ENCODE peak calls at places on chromosome 4, in nine cellular contexts. W, R, X, L, U, E, Y, J and S are unnamed samples.
A peak's percentile ranks its signal among the peaks of the same experiment; 100 is the strongest.

GRCh38 chr4:186149872-186150271 is 41.5 kb upstream of the CYP4V2 start:
- DNase-seq in J (no peak), Y (peak; percentile 84), W (peak; percentile 62), E (no peak), L (peak; percentile 45), R (peak; percentile 72), U (no peak), X (no peak), S (peak; percentile 68)

GRCh38 chr4:31575504-31575903 is 855.3 kb downstream of the PCDH7 start:
- DNase-seq in J (no peak), L (no peak), X (no peak), U (no peak), R (no peak), W (no peak), Y (no peak), E (no peak), S (no peak)

GRCh38 chr4:177596035-177596434 is 153.8 kb upstream of the AGA start:
- DNase-seq in W (no peak), E (peak; percentile 4), R (no peak), L (no peak), J (no peak), Y (no peak), X (peak; percentile 6), U (no peak), S (no peak)

GRCh38 chr4:6199344-6199921 is 916 bp downstream of the JAKMIP1 start:
- DNase-seq in X (peak; percentile 74), J (peak; percentile 86), W (no peak), L (no peak), U (no peak), Y (no peak), R (no peak), E (no peak), S (no peak)

GRCh38 chr4:165971941-165972340 is 98.9 kb downstream of the TLL1 start:
- DNase-seq in J (no peak), W (no peak), R (no peak), E (no peak), Y (no peak), X (no peak), U (no peak), L (no peak), S (no peak)

GRCh38 chr4:83320548-83320947 is 14.1 kb downstream of the HPSE start:
- DNase-seq in R (peak; percentile 40), L (peak; percentile 29), J (peak; percentile 55), E (no peak), X (no peak), W (peak; percentile 28), U (no peak), Y (peak; percentile 78), S (no peak)

GRCh38 chr4:166972071-166972470 is 262.2 kb downstream of the SPOCK3 start:
- DNase-seq in W (no peak), U (no peak), R (no peak), X (no peak), J (no peak), E (no peak), Y (no peak), L (no peak), S (no peak)

GRCh38 chr4:40099010-40099409 is 42.4 kb downstream of the N4BP2 start:
- DNase-seq in L (no peak), E (no peak), J (no peak), X (no peak), U (no peak), W (no peak), Y (no peak), R (no peak), S (no peak)

GRCh38 chr4:138560448-138560847 is 318.3 kb upstream of the SLC7A11 start:
- DNase-seq in L (no peak), U (no peak), R (no peak), J (peak; percentile 56), Y (no peak), X (no peak), W (no peak), E (peak; percentile 20), S (no peak)

GRCh38 chr4:89889289-89889688 is 5.4 kb upstream of the MMRN1 start:
- DNase-seq in W (no peak), Y (no peak), L (no peak), R (no peak), E (peak; percentile 63), X (no peak), U (no peak), J (no peak), S (no peak)

GRCh38 chr4:4852591-4853362 is 6.7 kb upstream of the MSX1 start:
- DNase-seq in J (peak; percentile 78), Y (peak; percentile 61), E (peak; percentile 31), W (peak; percentile 35), X (peak; percentile 79), R (no peak), L (no peak), U (no peak), S (no peak)

GRCh38 chr4:111961806-111962205 is 183.4 kb upstream of the FAM241A start:
- DNase-seq in R (no peak), E (no peak), J (no peak), Y (no peak), W (no peak), U (no peak), L (no peak), X (no peak), S (no peak)

GRCh38 chr4:111027526-111027925 is 404.6 kb upstream of the PITX2 start:
- DNase-seq in W (no peak), E (no peak), Y (no peak), J (no peak), R (no peak), X (no peak), U (no peak), L (no peak), S (no peak)

GRCh38 chr4:35800669-35801068 is 443.6 kb downstream of the ARAP2 start:
- DNase-seq in U (no peak), E (no peak), W (no peak), Y (no peak), R (no peak), L (no peak), X (no peak), J (peak; percentile 13), S (no peak)

GRCh38 chr4:56038763-56039162 is 90.0 kb downstream of the CEP135 start:
- DNase-seq in L (no peak), J (no peak), E (no peak), W (no peak), R (no peak), X (peak; percentile 37), Y (no peak), U (no peak), S (no peak)

GRCh38 chr4:53050361-53050774 is 188.3 kb downstream of the RASL11B start:
- DNase-seq in W (no peak), J (no peak), E (no peak), L (no peak), Y (no peak), R (no peak), X (peak; percentile 50), U (no peak), S (no peak)

GRCh38 chr4:8214091-8214490 is 15.0 kb downstream of the SH3TC1 start:
- DNase-seq in L (no peak), E (no peak), Y (no peak), W (no peak), U (no peak), J (peak; percentile 32), R (no peak), X (no peak), S (no peak)

GRCh38 chr4:4492161-4492847 is 49.5 kb downstream of the STX18 start:
- DNase-seq in U (peak; percentile 56), E (no peak), R (no peak), L (no peak), J (no peak), W (no peak), Y (no peak), X (no peak), S (no peak)

GRCh38 chr4:98749206-98749605 is 90.8 kb upstream of the TSPAN5 start:
- DNase-seq in X (no peak), E (no peak), W (no peak), Y (no peak), U (no peak), L (no peak), J (no peak), R (no peak), S (no peak)
- H3K4me1 ChIP-seq in X (no peaks in the 10 kb centered on the region), E (no peaks in the 10 kb centered on the region), W (no peaks in the 10 kb centered on the region), Y (no peaks in the 10 kb centered on the region), U (no peaks in the 10 kb centered on the region), L (peaks cover 9% of the 10 kb centered on the region), J (no peaks in the 10 kb centered on the region), R (peaks cover 4% of the 10 kb centered on the region), S (no peaks in the 10 kb centered on the region)

DNA sequence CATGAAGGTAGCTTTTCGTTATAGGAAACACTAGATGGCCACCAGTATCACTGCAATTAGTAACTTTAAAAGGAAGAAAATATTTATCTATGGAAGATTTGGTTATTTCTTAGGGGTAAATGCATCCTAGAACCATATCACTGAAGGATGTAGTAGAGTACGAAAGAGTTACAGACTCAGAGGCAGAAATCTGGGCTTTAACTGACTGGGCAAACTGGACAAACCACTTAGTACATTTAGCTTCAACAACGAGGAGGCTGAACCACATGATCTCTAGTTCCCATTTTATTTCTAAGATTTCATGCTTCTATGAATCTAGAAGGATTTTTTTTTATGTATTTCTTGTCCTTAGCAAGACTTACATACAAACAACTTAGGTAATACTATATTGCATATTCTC is 93.0 kb downstream of the SMARCA5 start:
- DNase-seq in W (no peak), U (no peak), J (no peak), R (no peak), Y (no peak), E (no peak), X (no peak), L (no peak), S (no peak)
- TF ChIP-seq EP300 in W (no peak), U (no peak), J (no peak), R (no peak), Y (no peak), E (no peak), X (no peak), L (no peak), S (no peak)

GRCh38 chr4:121138445-121138844 is 25.7 kb downstream of the TNIP3 start:
- DNase-seq in J (no peak), U (no peak), L (no peak), X (no peak), E (no peak), W (no peak), R (no peak), Y (no peak), S (no peak)

GRCh38 chr4:121140712-121141111 is 23.4 kb downstream of the TNIP3 start:
- DNase-seq in W (no peak), U (no peak), X (no peak), J (no peak), R (no peak), Y (no peak), E (no peak), L (no peak), S (no peak)

GRCh38 chr4:121138014-121138413 is 26.1 kb downstream of the TNIP3 start:
- DNase-seq in L (no peak), R (no peak), J (no peak), Y (no peak), W (no peak), X (no peak), U (no peak), E (no peak), S (no peak)

GRCh38 chr4:121143126-121143525 is 21.0 kb downstream of the TNIP3 start:
- DNase-seq in Y (no peak), X (no peak), J (no peak), W (no peak), U (no peak), R (no peak), L (no peak), E (no peak), S (no peak)

GRCh38 chr4:121139533-121140222 is 24.4 kb downstream of the TNIP3 start:
- DNase-seq in X (no peak), Y (no peak), R (no peak), L (no peak), U (peak; percentile 25), J (no peak), E (no peak), W (no peak), S (no peak)
- H3K4me3 ChIP-seq in X (no peak overlapping the region), Y (no peak overlapping the region), R (no peak overlapping the region), L (no peak overlapping the region), U (no peak overlapping the region), J (no peak overlapping the region), E (no peak overlapping the region), W (no peak overlapping the region), S (no peak overlapping the region)

GRCh38 chr4:1727117-1728031 is 6.1 kb downstream of the TACC3 start:
- DNase-seq in J (no peak), E (no peak), W (peak; percentile 67), R (peak; percentile 49), Y (no peak), U (no peak), L (peak; percentile 54), X (peak; percentile 28), S (no peak)
- H3K4me1 ChIP-seq in J (peaks cover 50% of the 10 kb centered on the region), E (peaks cover 8% of the 10 kb centered on the region), W (peaks cover 28% of the 10 kb centered on the region), R (peaks cover 32% of the 10 kb centered on the region), Y (peaks cover 12% of the 10 kb centered on the region), U (peaks cover 15% of the 10 kb centered on the region), L (peaks cover 5% of the 10 kb centered on the region), X (peaks cover 18% of the 10 kb centered on the region), S (no peaks in the 10 kb centered on the region)